ENCODE peak calls at places on chromosomes 2 and 18, in nine cellular contexts. One of them, this sample, is unnamed.

GRCh38 chr2:20434588-20435294 is 12.1 kb upstream of the RHOB start:
- DNase-seq in cardiac muscle cell: no peak
- DNase-seq in NCI-H1105: peak
- DNase-seq in activated CD4-positive, CD25-positive, alpha-beta regulatory T cell: no peak
- DNase-seq in activated naive CD4-positive, alpha-beta T cell: no peak
- DNase-seq in HT1080: no peak
- DNase-seq in HFF-Myc: no peak
- DNase-seq in neural crest cell: no peak
- DNase-seq in coronary artery: peak
- DNase-seq in this sample: no peak

GRCh38 chr2:197042613-197043248 is 116.2 kb upstream of the PGAP1 start:
- DNase-seq in cardiac muscle cell: no peak
- DNase-seq in NCI-H1105: no peak
- DNase-seq in activated CD4-positive, CD25-positive, alpha-beta regulatory T cell: no peak
- DNase-seq in activated naive CD4-positive, alpha-beta T cell: no peak
- DNase-seq in HT1080: no peak
- DNase-seq in HFF-Myc: no peak
- DNase-seq in neural crest cell: no peak
- DNase-seq in coronary artery: no peak
- DNase-seq in this sample: no peak

GRCh38 chr2:21250693-21251092 is 126.9 kb downstream of the TDRD15 start:
- DNase-seq in cardiac muscle cell: no peak
- DNase-seq in NCI-H1105: no peak
- DNase-seq in activated CD4-positive, CD25-positive, alpha-beta regulatory T cell: no peak
- DNase-seq in activated naive CD4-positive, alpha-beta T cell: no peak
- DNase-seq in HT1080: no peak
- DNase-seq in HFF-Myc: no peak
- DNase-seq in neural crest cell: no peak
- DNase-seq in coronary artery: no peak
- DNase-seq in this sample: no peak

GRCh38 chr2:235390108-235390815 is 103.6 kb upstream of the AGAP1 start:
- DNase-seq in cardiac muscle cell: no peak
- DNase-seq in NCI-H1105: no peak
- DNase-seq in activated CD4-positive, CD25-positive, alpha-beta regulatory T cell: no peak
- DNase-seq in activated naive CD4-positive, alpha-beta T cell: no peak
- DNase-seq in HT1080: peak
- DNase-seq in HFF-Myc: no peak
- DNase-seq in neural crest cell: no peak
- DNase-seq in coronary artery: no peak
- DNase-seq in this sample: no peak

GRCh38 chr2:174492963-174493431 is 6.2 kb upstream of the GPR155 start:
- DNase-seq in cardiac muscle cell: no peak
- DNase-seq in NCI-H1105: no peak
- DNase-seq in activated CD4-positive, CD25-positive, alpha-beta regulatory T cell: peak
- DNase-seq in activated naive CD4-positive, alpha-beta T cell: no peak
- DNase-seq in HT1080: no peak
- DNase-seq in HFF-Myc: no peak
- DNase-seq in neural crest cell: no peak
- DNase-seq in coronary artery: no peak
- DNase-seq in this sample: no peak

GRCh38 chr2:159856760-159857159 is 58.8 kb upstream of the CD302 start:
- DNase-seq in cardiac muscle cell: no peak
- DNase-seq in NCI-H1105: no peak
- DNase-seq in activated CD4-positive, CD25-positive, alpha-beta regulatory T cell: no peak
- DNase-seq in activated naive CD4-positive, alpha-beta T cell: no peak
- DNase-seq in HT1080: no peak
- DNase-seq in HFF-Myc: no peak
- DNase-seq in neural crest cell: no peak
- DNase-seq in coronary artery: no peak
- DNase-seq in this sample: peak

GRCh38 chr18:79100944-79101343 is 31.8 kb downstream of the ATP9B start:
- DNase-seq in cardiac muscle cell: no peak
- DNase-seq in NCI-H1105: no peak
- DNase-seq in activated CD4-positive, CD25-positive, alpha-beta regulatory T cell: no peak
- DNase-seq in activated naive CD4-positive, alpha-beta T cell: no peak
- DNase-seq in HT1080: no peak
- DNase-seq in HFF-Myc: no peak
- DNase-seq in neural crest cell: no peak
- DNase-seq in coronary artery: no peak
- DNase-seq in this sample: no peak

GRCh38 chr2:177758591-177759371 is 313.8 kb downstream of the PDE11A start:
- DNase-seq in cardiac muscle cell: peak
- DNase-seq in NCI-H1105: peak
- DNase-seq in activated CD4-positive, CD25-positive, alpha-beta regulatory T cell: no peak
- DNase-seq in activated naive CD4-positive, alpha-beta T cell: no peak
- DNase-seq in HT1080: peak
- DNase-seq in HFF-Myc: no peak
- DNase-seq in neural crest cell: peak
- DNase-seq in coronary artery: no peak
- DNase-seq in this sample: peak

GRCh38 chr2:137002911-137003310 is 237.6 kb downstream of the THSD7B start:
- DNase-seq in cardiac muscle cell: no peak
- DNase-seq in NCI-H1105: no peak
- DNase-seq in activated CD4-positive, CD25-positive, alpha-beta regulatory T cell: no peak
- DNase-seq in activated naive CD4-positive, alpha-beta T cell: no peak
- DNase-seq in HT1080: no peak
- DNase-seq in HFF-Myc: no peak
- DNase-seq in neural crest cell: no peak
- DNase-seq in coronary artery: no peak
- DNase-seq in this sample: no peak

GRCh38 chr2:173866858-173867620 is 98.1 kb downstream of the SP3 start:
- DNase-seq in cardiac muscle cell: no peak
- DNase-seq in NCI-H1105: no peak
- DNase-seq in activated CD4-positive, CD25-positive, alpha-beta regulatory T cell: no peak
- DNase-seq in activated naive CD4-positive, alpha-beta T cell: no peak
- DNase-seq in HT1080: no peak
- DNase-seq in HFF-Myc: peak
- DNase-seq in neural crest cell: no peak
- DNase-seq in coronary artery: no peak
- DNase-seq in this sample: peak

GRCh38 chr18:76827205-76827885 is 5.0 kb downstream of the ZNF236 start:
- DNase-seq in cardiac muscle cell: no peak
- DNase-seq in NCI-H1105: no peak
- DNase-seq in activated CD4-positive, CD25-positive, alpha-beta regulatory T cell: no peak
- DNase-seq in activated naive CD4-positive, alpha-beta T cell: no peak
- DNase-seq in HT1080: no peak
- DNase-seq in HFF-Myc: no peak
- DNase-seq in neural crest cell: no peak
- DNase-seq in coronary artery: no peak
- DNase-seq in this sample: no peak

GRCh38 chr2:120293123-120293990 is 40.7 kb downstream of the RALB start:
- DNase-seq in cardiac muscle cell: no peak
- DNase-seq in NCI-H1105: no peak
- DNase-seq in activated CD4-positive, CD25-positive, alpha-beta regulatory T cell: no peak
- DNase-seq in activated naive CD4-positive, alpha-beta T cell: no peak
- DNase-seq in HT1080: no peak
- DNase-seq in HFF-Myc: no peak
- DNase-seq in neural crest cell: no peak
- DNase-seq in coronary artery: no peak
- DNase-seq in this sample: peak

GRCh38 chr2:133026536-133027177 is 356.7 kb upstream of the LYPD1 start:
- DNase-seq in cardiac muscle cell: peak
- DNase-seq in NCI-H1105: no peak
- DNase-seq in activated CD4-positive, CD25-positive, alpha-beta regulatory T cell: no peak
- DNase-seq in activated naive CD4-positive, alpha-beta T cell: no peak
- DNase-seq in HT1080: peak
- DNase-seq in HFF-Myc: no peak
- DNase-seq in neural crest cell: no peak
- DNase-seq in coronary artery: no peak
- DNase-seq in this sample: no peak